ENCODE peak calls at places on chromosomes 2 and 18, in six cellular contexts. L is left ventricle myocardium inferior, T is cardiac muscle cell, D is stomach, N is lower lobe of right lung, W is AG04450. F is an unnamed sample.

GRCh38 chr18:48455555-48456478 is 46.6 kb upstream of the ZBTB7C start:
- DNase-seq in L (no peak), N (no peak), D (no peak), W (peak), T (peak), F (no peak)

GRCh38 chr2:185291035-185291647 is 447.5 kb upstream of the FSIP2 start:
- DNase-seq in L (no peak), W (no peak), D (peak), N (no peak), T (peak), F (peak)

GRCh38 chr2:236718207-236718992 is 148.8 kb downstream of the ACKR3 start:
- DNase-seq in T (no peak), L (no peak), W (no peak), D (no peak), N (no peak), F (no peak)

GRCh38 chr2:240640939-240641338 is 15.7 kb downstream of the GPR35 start:
- DNase-seq in W (no peak), T (peak), D (peak), N (no peak), L (peak), F (peak)

GRCh38 chr18:36757081-36757480 is 71.7 kb downstream of the TPGS2 start:
- DNase-seq in L (no peak), D (no peak), N (no peak), T (peak), W (peak), F (no peak)

GRCh38 chr18:79400091-79400590 is 4.4 kb downstream of the NFATC1 start:
- DNase-seq in W (no peak), N (peak), L (peak), T (peak), D (peak), F (peak)

GRCh38 chr2:206713770-206714169 is 4.4 kb downstream of the DYTN start:
- DNase-seq in T (no peak), L (no peak), D (no peak), W (no peak), N (no peak), F (no peak)

GRCh38 chr18:76968073-76968472 is 145.7 kb downstream of the ZNF236 start:
- DNase-seq in W (no peak), N (no peak), T (no peak), L (no peak), D (no peak), F (no peak)

GRCh38 chr2:219010162-219010756 is 17.0 kb upstream of the CRYBA2 start:
- DNase-seq in T (no peak), N (no peak), D (no peak), L (no peak), W (no peak), F (no peak)

GRCh38 chr2:5437375-5437774 is 254.8 kb upstream of the SOX11 start:
- DNase-seq in T (no peak), N (no peak), W (no peak), L (no peak), D (no peak), F (no peak)

GRCh38 chr2:24019729-24020128 is 9.8 kb downstream of the MFSD2B start:
- DNase-seq in T (no peak), D (no peak), N (no peak), W (no peak), L (no peak), F (no peak)

GRCh38 chr2:179020156-179020750 is 29.7 kb downstream of the CCDC141 start:
- DNase-seq in D (peak), W (no peak), N (no peak), L (no peak), T (peak), F (no peak)

GRCh38 chr2:39506215-39506614 is 69.1 kb upstream of the MAP4K3 start:
- DNase-seq in N (no peak), T (no peak), L (no peak), W (no peak), D (no peak), F (no peak)

GRCh38 chr2:23954325-23955014 is 14.2 kb downstream of the UBXN2A start:
- DNase-seq in L (no peak), T (peak), W (no peak), N (no peak), D (no peak), F (no peak)

GRCh38 chr2:64524604-64525322 is 635 bp downstream of the AFTPH start:
- DNase-seq in W (no peak), N (no peak), L (no peak), D (peak), T (no peak), F (peak)

GRCh38 chr2:201191132-201191875 is 8.4 kb downstream of the CASP10 start:
- DNase-seq in L (no peak), W (no peak), T (peak), D (no peak), N (no peak), F (no peak)

GRCh38 chr18:58676270-58676669 is 5.0 kb downstream of the MALT1 start:
- DNase-seq in N (no peak), D (no peak), W (no peak), L (no peak), T (no peak), F (no peak)

GRCh38 chr2:233173115-233173514 is 78.4 kb upstream of the ATG16L1 start:
- DNase-seq in L (no peak), W (no peak), N (no peak), T (no peak), D (no peak), F (no peak)

GRCh38 chr2:102101844-102102635 is 40.5 kb upstream of the IL1R1 start:
- DNase-seq in W (no peak), T (peak), N (no peak), L (no peak), D (no peak), F (no peak)

GRCh38 chr18:63774511-63774910 is 707 bp upstream of the SERPINB7 start:
- DNase-seq in T (no peak), D (no peak), N (no peak), W (no peak), L (no peak), F (no peak)

GRCh38 chr18:13471971-13472628 is 253.5 kb downstream of the LDLRAD4 start:
- DNase-seq in W (no peak), T (no peak), N (no peak), L (no peak), D (no peak), F (no peak)

GRCh38 chr18:13653746-13654455 is 72.5 kb downstream of the FAM210A start:
- DNase-seq in T (no peak), N (no peak), D (no peak), W (no peak), L (no peak), F (no peak)

GRCh38 chr18:44758821-44759624 is 78.3 kb downstream of the SETBP1 start:
- DNase-seq in D (no peak), N (no peak), T (no peak), W (no peak), L (no peak), F (no peak)

GRCh38 chr2:150644298-150645067 is 157.0 kb upstream of the RND3 start:
- DNase-seq in L (no peak), N (no peak), T (peak), W (no peak), D (no peak), F (no peak)

GRCh38 chr2:209380278-209380677 is 43.6 kb upstream of the MAP2 start:
- DNase-seq in D (no peak), T (no peak), W (no peak), N (no peak), L (no peak), F (no peak)

GRCh38 chr2:54558976-54559410 is 102.9 kb downstream of the SPTBN1 start:
- DNase-seq in T (no peak), D (no peak), W (no peak), L (no peak), N (no peak), F (no peak)

GRCh38 chr2:38539086-38539485 is 63.6 kb downstream of the HNRNPLL start:
- DNase-seq in N (no peak), T (no peak), W (no peak), D (no peak), L (no peak), F (no peak)

GRCh38 chr2:105802587-105802986 is 57.9 kb downstream of the NCK2 start:
- DNase-seq in D (no peak), L (no peak), N (no peak), W (no peak), T (no peak), F (no peak)

GRCh38 chr18:12373032-12373770 is 3.8 kb downstream of the AFG3L2 start:
- DNase-seq in N (no peak), W (no peak), D (peak), L (no peak), T (peak), F (no peak)

GRCh38 chr2:164868563-164869419 is 27.2 kb upstream of the COBLL1 start:
- DNase-seq in W (no peak), D (no peak), T (no peak), L (no peak), N (no peak), F (no peak)

GRCh38 chr2:67476808-67477790 is 80.0 kb downstream of the ETAA1 start:
- DNase-seq in L (no peak), D (no peak), W (no peak), N (no peak), T (peak), F (no peak)

GRCh38 chr2:209638346-209638745 is 133.3 kb upstream of the UNC80 start:
- DNase-seq in L (no peak), W (peak), D (no peak), N (no peak), T (peak), F (no peak)

GRCh38 chr2:70374616-70375015 is 72.7 kb upstream of the FAM136A start:
- DNase-seq in D (no peak), T (no peak), N (no peak), L (no peak), W (no peak), F (no peak)

GRCh38 chr2:70368545-70368944 is 66.7 kb upstream of the FAM136A start:
- DNase-seq in D (no peak), N (no peak), L (no peak), T (no peak), W (no peak), F (no peak)

GRCh38 chr2:70367722-70368323 is 66.0 kb upstream of the FAM136A start:
- DNase-seq in L (no peak), D (no peak), W (no peak), T (peak), N (no peak), F (no peak)

GRCh38 chr2:70369082-70369481 is 67.2 kb upstream of the FAM136A start:
- DNase-seq in T (no peak), L (no peak), W (no peak), N (no peak), D (no peak), F (no peak)

DNA sequence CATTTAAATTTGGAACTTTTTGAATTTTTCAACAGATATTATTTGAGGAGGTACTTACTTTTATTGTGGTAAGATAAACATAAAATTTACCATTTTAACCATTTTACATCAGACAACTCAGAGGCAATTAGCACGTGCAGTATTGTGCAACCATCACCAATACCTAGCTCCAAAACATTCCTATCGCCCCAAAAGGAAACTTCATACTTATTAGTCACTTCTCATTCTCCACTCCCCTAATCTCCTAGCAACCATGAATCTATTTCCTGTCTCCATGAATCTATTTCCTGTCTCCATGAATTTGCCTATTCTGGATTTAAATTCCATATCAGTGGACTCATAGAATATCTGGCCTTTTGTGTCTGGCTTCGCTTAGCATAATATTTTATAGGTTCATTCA is 69.9 kb upstream of the FAM136A start:
- DNase-seq in L (no peak), W (no peak), D (no peak), T (peak), N (no peak), F (no peak)
- H3K4me3 ChIP-seq in L (no peak), W (no peak), D (no peak), T (no peak), N (no peak), F (no peak)

GRCh38 chr2:198659471-198659870 is 798.3 kb downstream of the SATB2 start:
- DNase-seq in L (no peak), W (no peak), T (no peak), N (no peak), D (no peak), F (no peak)
- H3K27ac ChIP-seq in L (no peak), W (no peak), T (no peak), N (no peak), D (no peak), F (no peak)

DNA sequence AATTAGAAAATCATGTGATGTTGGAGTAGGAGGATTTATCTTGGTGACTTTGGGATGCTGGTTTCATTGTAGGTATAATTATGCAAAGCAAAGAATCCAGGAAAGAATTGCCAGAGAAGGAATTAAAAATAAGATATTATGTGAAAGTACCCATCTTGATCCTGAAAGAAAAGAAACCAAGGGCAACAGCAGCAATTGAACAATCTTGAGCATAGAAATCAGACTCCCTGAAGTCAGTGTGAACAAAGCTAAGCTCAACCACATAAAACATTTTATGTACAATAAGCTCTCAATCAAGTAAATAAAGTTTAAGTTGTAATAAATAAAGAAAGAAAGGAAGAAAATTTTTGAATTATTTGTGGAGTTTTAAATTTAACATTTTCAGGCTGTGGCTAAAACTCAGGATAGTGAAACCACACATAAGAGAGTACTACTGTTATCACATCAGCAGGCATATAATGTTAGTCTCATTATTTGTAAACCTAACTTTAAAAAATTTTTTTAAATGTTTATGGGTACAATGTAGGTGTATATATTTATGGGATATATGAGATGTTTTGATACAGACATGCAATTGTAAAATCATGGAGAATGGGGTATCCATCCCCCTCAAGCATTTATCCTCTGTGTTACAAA is 32.8 kb upstream of the GPR55 start:
- DNase-seq in N (no peak), L (no peak), T (no peak), D (no peak), W (no peak), F (no peak)
- H3K4me3 ChIP-seq in N (peak), L (peak), T (peak), D (peak), W (peak), F (peak)

GRCh38 chr2:217074576-217075224 is 214.8 kb upstream of the TNP1 start:
- DNase-seq in N (no peak), L (no peak), D (no peak), W (no peak), T (peak), F (no peak)
- H3K27ac ChIP-seq in N (no peak), L (peak), D (peak), W (no peak), T (peak), F (no peak)

DNA sequence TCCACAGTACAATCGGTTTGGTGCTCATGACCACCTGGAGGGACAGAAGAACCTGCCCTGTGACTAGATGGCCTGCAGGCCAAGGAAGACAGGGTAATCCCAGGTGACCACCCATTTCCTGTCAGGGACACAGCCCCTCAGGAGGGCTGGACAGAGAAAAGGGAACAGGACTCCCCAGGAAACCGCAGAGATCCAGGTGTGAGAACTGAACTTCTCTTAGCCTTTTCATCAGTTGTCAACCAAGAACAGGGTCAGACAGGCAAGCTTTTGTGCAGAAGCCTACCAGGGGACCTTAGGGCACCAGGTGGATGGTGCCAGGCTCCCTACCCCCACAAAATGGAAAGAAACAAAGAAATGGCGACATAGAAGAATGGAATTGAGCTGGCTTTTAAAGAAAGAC is 132.3 kb downstream of the HDAC4 start:
- DNase-seq in T (no peak), D (peak), L (no peak), N (no peak), W (no peak), F (no peak)
- H3K4me3 ChIP-seq in T (no peak), D (no peak), L (no peak), N (no peak), W (no peak), F (no peak)

DNA sequence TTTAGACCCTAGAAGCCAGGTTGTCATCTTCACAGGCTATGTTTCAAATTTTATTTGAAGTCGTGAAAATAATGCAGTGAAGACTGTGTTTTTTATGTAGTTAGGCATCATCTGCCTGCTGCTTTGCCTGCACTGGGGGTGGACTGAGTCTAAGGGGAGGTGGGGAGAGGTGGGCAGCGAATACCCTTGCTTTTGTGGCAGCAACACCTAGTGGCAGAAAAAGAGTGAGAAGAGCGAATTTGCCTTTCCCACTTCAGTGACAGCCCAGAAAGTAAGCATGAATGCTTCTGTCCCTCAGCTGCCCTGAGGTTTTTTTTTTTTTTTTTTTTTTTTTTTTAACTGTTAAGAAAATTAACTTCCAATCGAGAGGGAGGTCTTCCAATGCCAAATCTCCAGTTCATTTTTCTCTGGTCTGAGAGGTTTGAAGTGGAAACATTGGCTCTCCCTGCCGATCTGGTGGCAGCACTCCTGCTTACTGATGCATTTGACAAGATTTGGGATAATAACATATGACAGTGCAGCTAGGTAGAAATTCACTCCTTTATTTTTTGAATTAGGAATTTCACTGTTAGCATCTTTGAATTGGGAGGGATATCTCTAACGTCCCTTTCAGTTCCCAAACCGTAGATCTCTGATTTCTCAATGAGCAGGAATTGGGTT is 60.3 kb upstream of the LYPD6B start:
- DNase-seq in W (no peak), L (no peak), D (no peak), N (no peak), T (no peak), F (no peak)
- H3K27ac ChIP-seq in W (no peak), L (peak), D (no peak), N (no peak), T (no peak), F (no peak)

DNA sequence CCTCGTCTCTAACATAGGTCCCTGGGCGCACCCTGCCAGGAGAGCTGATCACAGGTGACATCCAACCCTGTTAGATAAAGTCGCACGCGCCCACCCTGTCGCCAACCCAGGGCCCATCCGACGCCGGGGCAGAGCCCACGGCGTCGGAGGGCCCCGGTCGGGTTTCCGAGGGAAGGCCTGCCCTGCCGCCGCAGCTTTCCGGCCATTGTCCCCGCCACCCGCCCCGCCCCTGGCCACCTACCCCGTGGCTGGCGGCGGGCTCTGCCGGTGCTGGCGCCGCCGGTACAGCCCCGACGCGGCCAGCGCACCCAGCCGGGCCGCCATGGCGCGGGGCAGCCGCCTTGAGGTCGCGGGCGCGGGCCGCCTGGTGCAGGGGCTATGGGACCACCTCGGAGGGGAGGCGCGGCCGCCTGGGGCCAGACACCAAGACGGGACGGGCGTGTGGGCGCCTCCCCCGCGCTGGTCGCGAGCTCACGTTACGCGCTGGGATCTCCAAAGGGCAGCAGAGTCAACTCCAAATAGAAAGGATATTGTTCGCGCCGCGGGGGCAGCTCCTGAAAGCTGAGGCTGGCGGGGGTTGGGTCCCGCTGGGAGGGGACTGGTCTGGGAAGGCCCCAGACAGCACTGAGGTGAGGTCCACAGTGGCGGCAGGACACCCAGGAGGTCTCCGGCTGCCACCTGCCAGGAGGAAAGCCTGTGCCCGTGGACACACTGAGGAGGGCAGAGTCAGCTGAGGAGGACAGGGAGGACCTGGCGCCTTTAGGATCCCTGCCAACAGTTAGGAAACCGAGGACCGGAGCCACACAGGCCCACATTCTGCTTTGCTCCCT is 11.1 kb downstream of the LIMS2 start:
- DNase-seq in T (no peak), D (no peak), L (peak), N (peak), W (no peak), F (peak)
- H3K4me3 ChIP-seq in T (no peak), D (peak), L (peak), N (peak), W (peak), F (peak)

DNA sequence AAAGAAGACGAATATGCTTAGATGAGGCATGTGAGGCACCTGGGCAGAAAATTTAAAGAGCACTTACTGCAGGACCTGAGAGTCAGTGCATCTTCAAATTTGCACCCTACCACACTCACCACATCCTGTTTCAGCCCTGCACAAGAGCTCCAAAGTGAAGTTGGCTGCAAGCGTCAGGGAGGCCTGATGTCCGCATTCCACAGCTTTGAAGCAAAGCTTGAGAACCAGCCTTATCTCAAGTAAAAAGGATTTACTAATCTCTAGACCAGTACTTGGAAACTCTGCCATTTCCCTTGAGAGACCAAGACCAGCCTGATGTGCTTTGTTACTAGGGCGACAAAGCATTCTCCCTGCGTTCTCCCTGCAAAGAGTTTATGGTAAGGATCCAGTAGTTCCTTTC is 3.4 kb upstream of the ASNSD1 start:
- DNase-seq in D (peak), L (peak), W (no peak), N (peak), T (peak), F (peak)
- H3K27ac ChIP-seq in D (peak), L (peak), W (no peak), N (peak), T (peak), F (peak)

F was measured in left lung.